ENCODE peak calls at places on chromosomes 2 and 18, in five cellular contexts. N is choroid plexus epithelial cell, L is astrocyte of the spinal cord, H is left ventricle myocardium inferior, T is DND-41. W is an unnamed sample.

GRCh38 chr2:116148361-116148760 is 1666.1 kb upstream of the DDX18 start:
- DNase-seq in N (no peak), L (no peak), H (no peak), T (no peak), W (no peak)

GRCh38 chr2:155525194-155525593 is 807.3 kb downstream of the NR4A2 start:
- DNase-seq in N (no peak), L (no peak), H (no peak), T (no peak), W (no peak)

GRCh38 chr18:13320133-13320532 is 101.6 kb downstream of the LDLRAD4 start:
- DNase-seq in N (peak), L (no peak), H (no peak), T (no peak), W (no peak)

GRCh38 chr2:43559391-43560230 is 36.2 kb downstream of the THADA start:
- DNase-seq in N (no peak), L (no peak), H (no peak), T (no peak), W (no peak)

GRCh38 chr18:56575819-56576663 is 62.4 kb downstream of the TXNL1 start:
- DNase-seq in N (peak), L (peak), H (no peak), T (no peak), W (no peak)

GRCh38 chr2:27509326-27509725 is 12.7 kb downstream of the GCKR start:
- DNase-seq in N (peak), L (peak), H (no peak), T (no peak), W (no peak)

GRCh38 chr2:170818294-170819104 is 1.8 kb downstream of the GAD1 start:
- DNase-seq in N (no peak), L (no peak), H (no peak), T (no peak), W (peak)

GRCh38 chr2:149333636-149334035 is 3.2 kb downstream of the LYPD6 start:
- DNase-seq in N (no peak), L (no peak), H (no peak), T (no peak), W (no peak)

DNA sequence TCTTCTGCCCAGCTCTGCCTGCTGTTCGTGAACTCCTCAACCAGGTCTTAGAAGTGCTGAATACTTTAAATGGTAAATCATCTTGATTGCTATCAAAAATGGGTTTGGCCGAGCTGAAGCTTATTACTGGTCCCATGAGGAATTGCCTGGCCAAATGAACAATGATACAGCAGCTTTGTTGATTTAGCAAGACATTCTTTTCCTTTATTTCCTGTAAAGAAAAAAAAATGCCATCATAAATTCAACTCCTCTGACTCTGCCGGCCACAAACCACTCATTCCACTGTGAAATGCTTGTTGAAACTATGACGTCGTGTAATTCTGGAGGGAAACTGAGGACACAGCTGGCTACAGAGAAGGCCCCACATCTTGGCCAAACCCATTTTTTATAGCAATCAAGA is 74.3 kb upstream of the ID2 start:
- DNase-seq in N (peak), L (peak), H (no peak), T (no peak), W (no peak)
- TF ChIP-seq CTCF in N (no peak), L (no peak), H (no peak), T (no peak), W (no peak)

DNA sequence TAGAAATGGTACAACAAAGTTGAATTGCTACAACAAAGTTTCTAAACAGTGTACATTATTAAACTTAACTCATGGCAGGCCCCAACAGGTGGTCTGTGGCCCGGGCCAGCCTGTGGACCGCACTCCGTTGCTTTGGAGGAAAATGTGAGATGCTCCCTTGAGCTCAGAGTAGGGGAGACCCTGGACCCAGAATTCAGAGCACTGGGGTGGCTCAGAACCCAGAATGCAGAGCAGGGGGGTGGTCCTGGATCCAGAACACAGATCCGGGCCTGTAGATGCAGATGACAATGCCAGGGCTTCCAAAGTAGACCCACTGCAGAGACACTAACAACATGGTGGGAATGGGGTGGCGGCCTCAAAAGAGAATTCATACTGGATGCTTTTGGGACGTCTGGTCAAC is 311.0 kb downstream of the NDUFA10 start:
- DNase-seq in N (no peak), L (no peak), H (no peak), T (no peak), W (no peak)
- TF ChIP-seq CTCF in N (no peak), L (no peak), H (no peak), T (no peak), W (no peak)

GRCh38 chr18:63120541-63121059 is 199.0 kb downstream of the BCL2 start:
- DNase-seq in N (no peak), L (no peak), H (no peak), T (no peak), W (no peak)

GRCh38 chr18:63113899-63114565 is 205.5 kb downstream of the BCL2 start:
- DNase-seq in N (no peak), L (no peak), H (no peak), T (no peak), W (no peak)

DNA sequence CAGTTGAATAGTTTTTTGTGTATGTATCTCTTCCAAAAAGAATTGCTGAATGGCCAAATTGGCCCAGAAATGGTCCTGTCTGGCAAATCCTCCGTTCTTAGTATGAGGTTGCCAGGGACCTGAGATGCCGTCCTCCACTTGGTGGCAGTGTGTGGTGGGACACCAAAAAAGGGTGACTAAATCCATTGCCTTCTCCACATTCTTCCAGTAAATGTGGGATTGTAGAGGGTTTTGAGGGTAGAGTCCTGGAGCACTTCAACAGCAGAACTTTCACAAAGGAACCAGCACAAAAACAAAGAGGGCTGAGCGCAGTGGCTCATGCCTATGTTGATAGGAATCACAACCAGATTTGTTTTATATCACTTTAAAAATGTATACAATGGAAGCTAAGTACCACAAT is 199.9 kb downstream of the BCL2 start:
- DNase-seq in N (peak), L (peak), H (no peak), T (peak), W (peak)
- TF ChIP-seq CTCF in N (peak), L (peak), H (peak), T (peak), W (no peak)

DNA sequence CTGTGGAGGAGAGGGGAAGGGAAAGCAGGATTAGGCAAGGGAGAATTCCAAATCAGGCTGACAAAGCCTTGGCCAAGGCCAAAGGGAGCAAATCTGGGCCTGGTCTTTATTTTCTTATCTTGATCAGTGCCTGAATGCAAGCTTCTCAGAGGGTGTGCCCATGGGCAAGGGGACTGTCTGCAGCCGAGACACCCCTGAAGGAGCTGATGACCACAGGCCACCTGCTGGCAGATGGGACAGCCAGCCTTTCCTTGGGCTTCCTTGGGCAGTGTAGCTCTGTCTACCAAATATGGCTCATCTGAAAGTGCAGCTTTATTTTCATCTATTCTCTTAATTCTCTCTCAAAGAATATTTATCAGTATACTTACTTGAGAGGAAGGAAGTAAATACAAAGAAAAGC is 117.0 kb downstream of the PKP4 start:
- DNase-seq in N (no peak), L (no peak), H (no peak), T (no peak), W (no peak)
- TF ChIP-seq CTCF in N (no peak), L (no peak), H (peak), T (no peak), W (no peak)

DNA sequence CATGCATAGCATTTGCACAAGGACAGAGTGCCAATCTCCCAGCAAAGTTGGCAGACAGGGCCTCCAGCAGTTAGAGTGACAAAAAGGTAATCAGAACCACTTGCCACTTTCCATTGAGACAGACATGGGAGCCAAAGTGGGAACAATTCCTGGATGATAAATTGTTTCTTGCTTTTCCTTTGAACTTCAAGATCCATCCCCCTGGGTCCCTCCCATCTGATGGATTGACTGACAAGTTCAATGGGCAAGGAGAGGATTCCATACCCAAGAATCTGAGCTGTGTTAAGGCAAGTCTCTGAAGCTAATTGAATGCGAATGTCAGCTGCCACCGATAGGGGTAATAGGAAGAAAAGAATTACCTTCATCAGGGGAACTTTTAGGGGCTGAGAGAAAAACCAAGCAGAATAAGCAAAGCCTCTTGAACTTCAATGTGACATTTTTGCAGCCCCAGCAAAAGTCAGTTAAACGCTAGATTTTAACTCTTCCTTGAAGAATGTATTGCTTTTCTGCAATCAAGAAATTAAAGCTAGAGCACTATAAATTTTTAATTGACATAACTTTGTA is 96.5 kb downstream of the LYPD1 start:
- DNase-seq in N (no peak), L (no peak), H (no peak), T (no peak), W (no peak)
- TF ChIP-seq CTCF in N (no peak), L (no peak), H (no peak), T (no peak), W (no peak)

W was measured in glutamatergic neuron.